ENCODE peak calls at places on chromosomes 12 and 14, in six cellular contexts. One of them, this sample, is unnamed.

GRCh38 chr12:82973601-82974000 is 286.9 kb downstream of the TMTC2 start:
- DNase-seq in Right ventricle myocardium inferior: no peak
- DNase-seq in germinal center: no peak
- DNase-seq in PC-3: no peak
- DNase-seq in neuronal stem cell: no peak
- DNase-seq in astrocyte: no peak
- DNase-seq in this sample: no peak

GRCh38 chr12:18747960-18748359 is 10.0 kb downstream of the CAPZA3 start:
- DNase-seq in neuronal stem cell: no peak
- DNase-seq in germinal center: no peak
- DNase-seq in Right ventricle myocardium inferior: no peak
- DNase-seq in PC-3: peak; percentile 34
- DNase-seq in astrocyte: peak; percentile 98
- DNase-seq in this sample: peak; percentile 87

GRCh38 chr12:119055977-119056376 is 74.6 kb downstream of the SRRM4 start:
- DNase-seq in germinal center: no peak
- DNase-seq in neuronal stem cell: no peak
- DNase-seq in PC-3: no peak
- DNase-seq in astrocyte: no peak
- DNase-seq in Right ventricle myocardium inferior: no peak
- DNase-seq in this sample: no peak

GRCh38 chr12:89556976-89557375 is 31.1 kb upstream of the POC1B start:
- DNase-seq in germinal center: no peak
- DNase-seq in neuronal stem cell: no peak
- DNase-seq in astrocyte: peak; percentile 15
- DNase-seq in PC-3: peak; percentile 53
- DNase-seq in Right ventricle myocardium inferior: no peak
- DNase-seq in this sample: no peak

GRCh38 chr14:75369506-75369905 is 58.3 kb upstream of the JDP2 start:
- DNase-seq in astrocyte: no peak
- DNase-seq in germinal center: no peak
- DNase-seq in Right ventricle myocardium inferior: no peak
- DNase-seq in PC-3: no peak
- DNase-seq in neuronal stem cell: no peak
- DNase-seq in this sample: no peak

GRCh38 chr12:89181271-89181920 is 170.9 kb downstream of the DUSP6 start:
- DNase-seq in germinal center: no peak
- DNase-seq in PC-3: peak; percentile 88
- DNase-seq in astrocyte: peak; percentile 72
- DNase-seq in neuronal stem cell: no peak
- DNase-seq in Right ventricle myocardium inferior: no peak
- DNase-seq in this sample: no peak

GRCh38 chr12:28578361-28578760 is 388.1 kb downstream of the CCDC91 start:
- DNase-seq in Right ventricle myocardium inferior: no peak
- DNase-seq in neuronal stem cell: no peak
- DNase-seq in astrocyte: no peak
- DNase-seq in germinal center: no peak
- DNase-seq in PC-3: no peak
- DNase-seq in this sample: no peak

GRCh38 chr12:9883175-9883574 is 1.9 kb downstream of the KLRF2 start:
- DNase-seq in PC-3: no peak
- DNase-seq in germinal center: no peak
- DNase-seq in Right ventricle myocardium inferior: no peak
- DNase-seq in astrocyte: no peak
- DNase-seq in neuronal stem cell: no peak
- DNase-seq in this sample: no peak

GRCh38 chr12:37672655-37673260 is 643.8 kb upstream of the ALG10B start:
- DNase-seq in astrocyte: no peak
- DNase-seq in neuronal stem cell: no peak
- DNase-seq in germinal center: no peak
- DNase-seq in PC-3: peak; percentile 47
- DNase-seq in Right ventricle myocardium inferior: no peak
- DNase-seq in this sample: no peak

GRCh38 chr12:103645202-103645601 is 58.1 kb downstream of the STAB2 start:
- DNase-seq in Right ventricle myocardium inferior: no peak
- DNase-seq in neuronal stem cell: no peak
- DNase-seq in PC-3: no peak
- DNase-seq in germinal center: no peak
- DNase-seq in astrocyte: peak; percentile 47
- DNase-seq in this sample: no peak

GRCh38 chr12:32497864-32498263 is 98.5 kb downstream of the FGD4 start:
- DNase-seq in PC-3: no peak
- DNase-seq in germinal center: no peak
- DNase-seq in Right ventricle myocardium inferior: no peak
- DNase-seq in astrocyte: no peak
- DNase-seq in neuronal stem cell: no peak
- DNase-seq in this sample: no peak